ENCODE peak calls at places on chromosomes 16 and 17, in five cellular contexts. H, E, Y, A and T are unnamed samples.

GRCh38 chr16:4016648-4017047 is 99.6 kb downstream of the ADCY9 start:
- DNase-seq in H (no peak), E (no peak), Y (no peak), A (no peak), T (no peak)

GRCh38 chr17:39153541-39154111 is 2.2 kb upstream of the PLXDC1 start:
- DNase-seq in H (peak; percentile 87), E (peak; percentile 95), Y (peak; percentile 94), A (peak; percentile 71), T (peak; percentile 87)

GRCh38 chr17:75440738-75441448 is 15.5 kb upstream of the TMEM94 start:
- DNase-seq in H (no peak), E (no peak), Y (no peak), A (no peak), T (no peak)

GRCh38 chr17:78645421-78646295 is 68.5 kb upstream of the DNAH17 start:
- DNase-seq in H (peak; percentile 60), E (peak; percentile 78), Y (peak; percentile 91), A (peak; percentile 70), T (peak; percentile 62)

GRCh38 chr17:81865733-81866439 is 5.3 kb downstream of the ARHGDIA start:
- DNase-seq in H (no peak), E (no peak), Y (no peak), A (no peak), T (peak; percentile 16)

GRCh38 chr17:3622977-3623594 is 13.0 kb downstream of the SHPK start:
- DNase-seq in H (no peak), E (no peak), Y (no peak), A (no peak), T (no peak)

GRCh38 chr16:66662445-66663194 is 33.9 kb downstream of the CMTM4 start:
- DNase-seq in H (no peak), E (no peak), Y (no peak), A (no peak), T (no peak)

GRCh38 chr17:73957564-73957963 is 245.9 kb upstream of the RPL38 start:
- DNase-seq in H (no peak), E (no peak), Y (no peak), A (no peak), T (no peak)

GRCh38 chr16:49856741-49857330 is 924 bp upstream of the ZNF423 start:
- DNase-seq in H (no peak), E (peak; percentile 76), Y (peak; percentile 86), A (no peak), T (no peak)

GRCh38 chr17:80892019-80892855 is 99.4 kb upstream of the CHMP6 start:
- DNase-seq in H (peak; percentile 82), E (peak; percentile 80), Y (no peak), A (peak; percentile 77), T (peak; percentile 77)

GRCh38 chr17:50903604-50904521 is 37.7 kb upstream of the TOB1 start:
- DNase-seq in H (peak; percentile 74), E (no peak), Y (no peak), A (no peak), T (no peak)

GRCh38 chr17:45123930-45124796 is 8.2 kb downstream of the PLCD3 start:
- DNase-seq in H (no peak), E (peak; percentile 78), Y (no peak), A (no peak), T (no peak)

GRCh38 chr16:27639588-27640276 is 89.8 kb downstream of the KATNIP start:
- DNase-seq in H (no peak), E (no peak), Y (no peak), A (peak; percentile 2), T (no peak)

GRCh38 chr17:70855401-70856054 is 686.2 kb downstream of the KCNJ2 start:
- DNase-seq in H (no peak), E (no peak), Y (no peak), A (no peak), T (no peak)

GRCh38 chr17:50561796-50562195 is 1.3 kb downstream of the CACNA1G start:
- DNase-seq in H (peak; percentile 15), E (no peak), Y (no peak), A (no peak), T (peak; percentile 19)

GRCh38 chr16:68377667-68378420 is 67.0 kb downstream of the PRMT7 start:
- DNase-seq in H (no peak), E (no peak), Y (no peak), A (no peak), T (no peak)

GRCh38 chr16:67001159-67001486 is 12.7 kb downstream of the CES4A start:
- DNase-seq in H (no peak), E (no peak), Y (no peak), A (no peak), T (no peak)

GRCh38 chr16:50925758-50926357 is 184.0 kb downstream of the CYLD start:
- DNase-seq in H (no peak), E (no peak), Y (no peak), A (no peak), T (no peak)

GRCh38 chr16:3292604-3293003 is 9.3 kb downstream of the ZNF263 start:
- DNase-seq in H (no peak), E (no peak), Y (no peak), A (no peak), T (no peak)

DNA sequence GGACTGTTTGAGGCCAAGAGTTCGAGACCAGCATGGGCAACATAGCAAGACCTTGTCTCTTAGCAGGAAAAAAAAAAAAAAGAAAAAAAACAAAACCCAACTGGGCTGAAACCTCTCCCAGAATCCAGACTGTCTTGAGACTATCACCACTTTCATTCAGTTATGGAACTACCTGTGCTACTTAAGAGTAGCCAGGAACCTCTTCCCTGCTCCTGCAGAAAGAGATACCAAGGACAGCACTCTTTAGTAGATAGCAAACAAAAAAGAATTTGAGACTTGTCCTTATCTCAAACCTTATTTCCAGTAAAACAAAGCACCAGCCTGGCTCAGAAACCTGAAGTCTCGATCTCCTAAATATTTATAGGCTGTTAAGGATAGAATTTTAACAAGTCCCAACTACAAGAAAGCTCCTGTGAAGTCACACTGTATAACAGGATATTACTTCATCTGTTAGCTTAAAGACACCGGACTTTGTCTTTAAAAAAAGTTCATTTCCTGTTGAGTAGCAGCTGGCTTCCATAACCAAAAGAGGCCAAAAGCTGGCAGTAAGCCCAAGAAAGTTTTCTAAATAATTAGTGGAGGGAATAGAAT is 5.1 kb downstream of the CDR2 start:
- DNase-seq in H (peak; percentile 41), E (no peak), Y (no peak), A (no peak), T (no peak)
- H3K4me1 ChIP-seq in H (peaks cover 85% of the 10 kb centered on the region), E (peaks cover 71% of the 10 kb centered on the region), Y (peaks cover 45% of the 10 kb centered on the region), A (peaks cover 19% of the 10 kb centered on the region), T (peaks cover 57% of the 10 kb centered on the region)

GRCh38 chr17:77419547-77420475 is 279.0 kb downstream of the SEC14L1 start:
- DNase-seq in H (no peak), E (no peak), Y (no peak), A (no peak), T (no peak)

GRCh38 chr17:77420476-77420803 is 279.7 kb downstream of the SEC14L1 start:
- DNase-seq in H (no peak), E (no peak), Y (no peak), A (no peak), T (no peak)

GRCh38 chr17:77418609-77419008 is 277.8 kb downstream of the SEC14L1 start:
- DNase-seq in H (no peak), E (no peak), Y (no peak), A (no peak), T (no peak)

GRCh38 chr17:77417575-77417974 is 276.8 kb downstream of the SEC14L1 start:
- DNase-seq in H (no peak), E (no peak), Y (no peak), A (no peak), T (no peak)

GRCh38 chr17:77419095-77419494 is 278.3 kb downstream of the SEC14L1 start:
- DNase-seq in H (no peak), E (no peak), Y (no peak), A (no peak), T (no peak)
- H3K4me3 ChIP-seq in H (no peak overlapping the region), E (no peak overlapping the region), Y (no peak overlapping the region), A (no peak overlapping the region), T (no peak overlapping the region)

GRCh38 chr17:47711366-47712099 is 17.6 kb downstream of the TBKBP1 start:
- DNase-seq in H (no peak), E (no peak), Y (no peak), A (no peak), T (no peak)
- H3K27me3 ChIP-seq in H (no peaks in the 10 kb centered on the region), E (no peaks in the 10 kb centered on the region), Y (no peaks in the 10 kb centered on the region), A (no peaks in the 10 kb centered on the region), T (no peaks in the 10 kb centered on the region)

GRCh38 chr16:89350701-89351380 is 133.3 kb downstream of the ZNF778 start:
- DNase-seq in H (no peak), E (no peak), Y (peak; percentile 59), A (no peak), T (no peak)
- H3K4me1 ChIP-seq in H (peaks cover 90% of the 10 kb centered on the region), E (peaks cover 14% of the 10 kb centered on the region), Y (peaks cover 40% of the 10 kb centered on the region), A (peaks cover 11% of the 10 kb centered on the region), T (peaks cover 34% of the 10 kb centered on the region)

GRCh38 chr17:47969975-47970724 is 763 bp upstream of the CDK5RAP3 start:
- DNase-seq in H (no peak), E (no peak), Y (no peak), A (no peak), T (no peak)
- H3K4me3 ChIP-seq in H (peak overlapping the region; percentile 89), E (peak overlapping the region; percentile 29), Y (peak overlapping the region; percentile 44), A (peak overlapping the region; percentile 64), T (peak overlapping the region; percentile 96)

GRCh38 chr17:7593296-7593695 is 3.4 kb upstream of the SOX15 start:
- DNase-seq in H (no peak), E (no peak), Y (no peak), A (no peak), T (no peak)
- H3K27me3 ChIP-seq in H (no peaks in the 10 kb centered on the region), E (no peaks in the 10 kb centered on the region), Y (no peaks in the 10 kb centered on the region), A (no peaks in the 10 kb centered on the region), T (no peaks in the 10 kb centered on the region)

DNA sequence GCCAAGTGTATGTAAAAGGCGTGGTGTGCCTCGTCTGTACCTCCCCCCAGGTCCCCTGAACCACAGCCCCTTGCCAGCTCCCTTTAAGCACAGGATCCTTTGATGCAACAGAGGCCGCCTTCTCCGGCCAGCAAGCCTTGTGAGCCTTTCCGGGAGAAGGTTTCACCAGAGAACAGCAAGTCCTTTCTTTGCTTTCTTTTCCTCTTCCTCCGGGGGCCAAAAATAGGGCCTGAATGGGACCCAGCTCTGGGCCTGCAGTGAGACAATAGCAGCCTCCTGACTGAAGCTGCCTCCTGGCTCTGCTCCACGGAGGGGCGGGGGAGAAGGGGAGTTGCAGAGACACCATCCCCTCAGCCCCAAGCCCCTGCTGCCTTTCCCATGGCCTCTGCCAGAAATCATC is 9.0 kb downstream of the ADGRG1 start:
- DNase-seq in H (no peak), E (peak; percentile 50), Y (no peak), A (no peak), T (no peak)
- H3K4me1 ChIP-seq in H (no peaks in the 10 kb centered on the region), E (peaks cover 10% of the 10 kb centered on the region), Y (peaks cover 44% of the 10 kb centered on the region), A (no peaks in the 10 kb centered on the region), T (no peaks in the 10 kb centered on the region)

GRCh38 chr17:2406271-2406902 is 5.5 kb upstream of the MNT start:
- DNase-seq in H (no peak), E (no peak), Y (no peak), A (no peak), T (no peak)
- H3K4me3 ChIP-seq in H (no peak overlapping the region), E (peak overlapping the region; percentile 2), Y (no peak overlapping the region), A (no peak overlapping the region), T (no peak overlapping the region)